ENCODE peak calls at places on chromosomes 6 and 20, in six cellular contexts. One of them, this sample, is unnamed.

GRCh38 chr6:163720005-163720404 is 305.5 kb downstream of the QKI start:
- DNase-seq in CD8-positive, alpha-beta T cell: no peak
- DNase-seq in renal cortical epithelial cell: no peak
- DNase-seq in HS-27A: no peak
- DNase-seq in mucosa of gallbladder: no peak
- DNase-seq in GM03348: no peak
- DNase-seq in this sample: no peak

GRCh38 chr6:137749595-137750215 is 117.4 kb upstream of the TNFAIP3 start:
- DNase-seq in CD8-positive, alpha-beta T cell: no peak
- DNase-seq in renal cortical epithelial cell: peak
- DNase-seq in HS-27A: no peak
- DNase-seq in mucosa of gallbladder: no peak
- DNase-seq in GM03348: peak
- DNase-seq in this sample: no peak

GRCh38 chr20:45311589-45312211 is 3.6 kb upstream of the MATN4 start:
- DNase-seq in CD8-positive, alpha-beta T cell: peak
- DNase-seq in renal cortical epithelial cell: no peak
- DNase-seq in HS-27A: no peak
- DNase-seq in mucosa of gallbladder: peak
- DNase-seq in GM03348: peak
- DNase-seq in this sample: peak

GRCh38 chr20:63212792-63213191 is 3.1 kb downstream of the YTHDF1 start:
- DNase-seq in CD8-positive, alpha-beta T cell: no peak
- DNase-seq in renal cortical epithelial cell: peak
- DNase-seq in HS-27A: no peak
- DNase-seq in mucosa of gallbladder: no peak
- DNase-seq in GM03348: no peak
- DNase-seq in this sample: no peak

GRCh38 chr20:57022306-57022705 is 244.1 kb downstream of the BMP7 start:
- DNase-seq in CD8-positive, alpha-beta T cell: no peak
- DNase-seq in renal cortical epithelial cell: no peak
- DNase-seq in HS-27A: no peak
- DNase-seq in mucosa of gallbladder: no peak
- DNase-seq in GM03348: no peak
- DNase-seq in this sample: no peak

GRCh38 chr6:11064836-11065235 is 20.7 kb upstream of the ELOVL2 start:
- DNase-seq in CD8-positive, alpha-beta T cell: no peak
- DNase-seq in renal cortical epithelial cell: no peak
- DNase-seq in HS-27A: no peak
- DNase-seq in mucosa of gallbladder: no peak
- DNase-seq in GM03348: no peak
- DNase-seq in this sample: no peak

GRCh38 chr6:46015119-46015968 is at the start of gene CLIC5:
- DNase-seq in CD8-positive, alpha-beta T cell: no peak
- DNase-seq in renal cortical epithelial cell: no peak
- DNase-seq in HS-27A: no peak
- DNase-seq in mucosa of gallbladder: peak
- DNase-seq in GM03348: peak
- DNase-seq in this sample: no peak

GRCh38 chr6:26743941-26744699 is 84.6 kb upstream of the ZNF322 start:
- DNase-seq in CD8-positive, alpha-beta T cell: no peak
- DNase-seq in renal cortical epithelial cell: no peak
- DNase-seq in HS-27A: no peak
- DNase-seq in mucosa of gallbladder: no peak
- DNase-seq in GM03348: peak
- DNase-seq in this sample: no peak

GRCh38 chr6:87789198-87789899 is 87.3 kb upstream of the AKIRIN2 start:
- DNase-seq in CD8-positive, alpha-beta T cell: no peak
- DNase-seq in renal cortical epithelial cell: peak
- DNase-seq in HS-27A: no peak
- DNase-seq in mucosa of gallbladder: peak
- DNase-seq in GM03348: peak
- DNase-seq in this sample: no peak

GRCh38 chr20:41580384-41580783 is 37.8 kb downstream of the CHD6 start:
- DNase-seq in CD8-positive, alpha-beta T cell: no peak
- DNase-seq in renal cortical epithelial cell: no peak
- DNase-seq in HS-27A: no peak
- DNase-seq in mucosa of gallbladder: no peak
- DNase-seq in GM03348: no peak
- DNase-seq in this sample: no peak

GRCh38 chr6:10479939-10480700 is 41.0 kb upstream of the GCNT2 start:
- DNase-seq in CD8-positive, alpha-beta T cell: no peak
- DNase-seq in renal cortical epithelial cell: peak
- DNase-seq in HS-27A: no peak
- DNase-seq in mucosa of gallbladder: no peak
- DNase-seq in GM03348: no peak
- DNase-seq in this sample: no peak

GRCh38 chr6:17417817-17418216 is 24.4 kb downstream of the CAP2 start:
- DNase-seq in CD8-positive, alpha-beta T cell: no peak
- DNase-seq in renal cortical epithelial cell: peak
- DNase-seq in HS-27A: peak
- DNase-seq in mucosa of gallbladder: no peak
- DNase-seq in GM03348: peak
- DNase-seq in this sample: no peak

GRCh38 chr6:113843500-113844068 is 13.6 kb upstream of the MARCKS start:
- DNase-seq in CD8-positive, alpha-beta T cell: no peak
- DNase-seq in renal cortical epithelial cell: no peak
- DNase-seq in HS-27A: no peak
- DNase-seq in mucosa of gallbladder: no peak
- DNase-seq in GM03348: no peak
- DNase-seq in this sample: no peak

GRCh38 chr20:17628101-17628841 is 53.8 kb downstream of the RRBP1 start:
- DNase-seq in CD8-positive, alpha-beta T cell: no peak
- DNase-seq in renal cortical epithelial cell: no peak
- DNase-seq in HS-27A: no peak
- DNase-seq in mucosa of gallbladder: no peak
- DNase-seq in GM03348: no peak
- DNase-seq in this sample: no peak

GRCh38 chr6:41325446-41326066 is 9.9 kb upstream of the NCR2 start:
- DNase-seq in CD8-positive, alpha-beta T cell: no peak
- DNase-seq in renal cortical epithelial cell: no peak
- DNase-seq in HS-27A: no peak
- DNase-seq in mucosa of gallbladder: no peak
- DNase-seq in GM03348: no peak
- DNase-seq in this sample: no peak

This sample was measured in Karpas-422.